ENCODE peak calls at places on chromosomes 2 and 18, in four cellular contexts. A, U, H and B are unnamed samples.

GRCh38 chr18:28050561-28050960 is 126.4 kb downstream of the CDH2 start:
- DNase-seq in A (no peak), U (no peak), H (no peak), B (no peak)

GRCh38 chr18:73614812-73615211 is 532.8 kb downstream of the FBXO15 start:
- DNase-seq in A (no peak), U (peak), H (no peak), B (peak)

GRCh38 chr2:70242552-70242951 is 5.9 kb downstream of the TIA1 start:
- DNase-seq in A (no peak), U (no peak), H (no peak), B (no peak)

GRCh38 chr2:45067859-45068642 is 58.8 kb upstream of the SIX2 start:
- DNase-seq in A (no peak), U (no peak), H (no peak), B (no peak)

GRCh38 chr18:136433-136832 is 21.9 kb upstream of the USP14 start:
- DNase-seq in A (peak), U (no peak), H (no peak), B (no peak)

GRCh38 chr2:186639939-186640338 is 50.1 kb downstream of the ITGAV start:
- DNase-seq in A (no peak), U (no peak), H (no peak), B (no peak)

GRCh38 chr2:71609029-71609428 is 155.7 kb downstream of the DYSF start:
- DNase-seq in A (no peak), U (no peak), H (no peak), B (peak)

GRCh38 chr2:226529556-226529955 is 270.1 kb downstream of the IRS1 start:
- DNase-seq in A (no peak), U (no peak), H (no peak), B (no peak)

GRCh38 chr2:29657674-29658073 is 263.7 kb downstream of the ALK start:
- DNase-seq in A (no peak), U (no peak), H (no peak), B (no peak)

GRCh38 chr2:48900321-48901014 is 144.9 kb upstream of the LHCGR start:
- DNase-seq in A (no peak), U (no peak), H (no peak), B (no peak)

GRCh38 chr2:71604709-71605085 is 151.3 kb downstream of the DYSF start:
- DNase-seq in A (no peak), U (no peak), H (no peak), B (peak)

GRCh38 chr18:7388752-7389151 is 157.9 kb downstream of the LRRC30 start:
- DNase-seq in A (no peak), U (no peak), H (no peak), B (no peak)

GRCh38 chr2:168300460-168300859 is 53.1 kb upstream of the STK39 start:
- DNase-seq in A (no peak), U (no peak), H (no peak), B (no peak)

GRCh38 chr2:161992526-161992925 is 81.5 kb downstream of the DPP4 start:
- DNase-seq in A (peak), U (no peak), H (no peak), B (no peak)

GRCh38 chr18:12119358-12119757 is 25.7 kb downstream of the ANKRD62 start:
- DNase-seq in A (no peak), U (no peak), H (no peak), B (no peak)

GRCh38 chr18:52764271-52764670 is 424.3 kb downstream of the DCC start:
- DNase-seq in A (no peak), U (no peak), H (no peak), B (no peak)

GRCh38 chr2:25123682-25124081 is 44.7 kb downstream of the POMC start:
- DNase-seq in A (no peak), U (no peak), H (no peak), B (no peak)

GRCh38 chr2:233974530-233975071 is 57.4 kb downstream of the TRPM8 start:
- DNase-seq in A (no peak), U (peak), H (peak), B (peak)

GRCh38 chr2:42838133-42838532 is 45.8 kb upstream of the HAAO start:
- DNase-seq in A (no peak), U (no peak), H (no peak), B (no peak)

GRCh38 chr18:8188196-8188595 is 421.0 kb upstream of the RAB12 start:
- DNase-seq in A (no peak), U (peak), H (no peak), B (no peak)

GRCh38 chr18:69002233-69002632 is 204.4 kb downstream of the CCDC102B start:
- DNase-seq in A (no peak), U (no peak), H (no peak), B (no peak)

GRCh38 chr2:19364014-19364413 is 5.6 kb upstream of the OSR1 start:
- DNase-seq in A (no peak), U (no peak), H (no peak), B (no peak)

GRCh38 chr2:216572582-216573578 is 60.3 kb upstream of the IGFBP2 start:
- DNase-seq in A (no peak), U (no peak), H (no peak), B (no peak)

GRCh38 chr2:177908182-177908581 is 164.4 kb downstream of the PDE11A start:
- DNase-seq in A (no peak), U (peak), H (no peak), B (no peak)

GRCh38 chr18:44521673-44522032 is 159.0 kb upstream of the SETBP1 start:
- DNase-seq in A (no peak), U (no peak), H (no peak), B (no peak)

GRCh38 chr2:40592223-40592622 is 140.3 kb upstream of the SLC8A1 start:
- DNase-seq in A (no peak), U (no peak), H (no peak), B (no peak)

GRCh38 chr2:146041291-146041868 is 1521.5 kb upstream of the ZEB2 start:
- DNase-seq in A (no peak), U (no peak), H (no peak), B (no peak)

GRCh38 chr2:237625777-237626176 is 1.6 kb upstream of the LRRFIP1 start:
- DNase-seq in A (no peak), U (no peak), H (no peak), B (no peak)

GRCh38 chr2:83665894-83666293 is 793.2 kb downstream of the SUCLG1 start:
- DNase-seq in A (no peak), U (peak), H (peak), B (no peak)

GRCh38 chr2:173652311-173652710 is 297.6 kb downstream of the CDCA7 start:
- DNase-seq in A (no peak), U (peak), H (peak), B (no peak)

GRCh38 chr18:31428211-31428610 is 19.3 kb upstream of the DSG3 start:
- DNase-seq in A (no peak), U (no peak), H (no peak), B (no peak)

GRCh38 chr2:120629241-120629895 is 106.3 kb upstream of the GLI2 start:
- DNase-seq in A (no peak), U (no peak), H (no peak), B (no peak)